ENCODE peak calls at places on chromosomes 11 and 22, in five cellular contexts. One of them, this sample, is unnamed.

GRCh38 chr11:67492801-67493547 is 10.1 kb downstream of the AIP start:
- DNase-seq in adipocyte: no peak
- DNase-seq in dorsolateral prefrontal cortex: no peak
- DNase-seq in HCT116: no peak
- DNase-seq in A549: no peak
- DNase-seq in this sample: peak

GRCh38 chr22:38462960-38463784 is 4.7 kb upstream of the KDELR3 start:
- DNase-seq in dorsolateral prefrontal cortex: peak
- DNase-seq in HCT116: no peak
- DNase-seq in adipocyte: no peak
- DNase-seq in A549: no peak
- DNase-seq in this sample: peak

GRCh38 chr11:8564526-8564925 is 29.5 kb downstream of the STK33 start:
- DNase-seq in HCT116: no peak
- DNase-seq in A549: no peak
- DNase-seq in dorsolateral prefrontal cortex: no peak
- DNase-seq in adipocyte: no peak
- DNase-seq in this sample: no peak

GRCh38 chr11:103344886-103345285 is 235.7 kb downstream of the DYNC2H1 start:
- DNase-seq in adipocyte: peak
- DNase-seq in HCT116: no peak
- DNase-seq in dorsolateral prefrontal cortex: no peak
- DNase-seq in A549: no peak
- DNase-seq in this sample: no peak

GRCh38 chr11:127506647-127507046 is 506.1 kb upstream of the KIRREL3 start:
- DNase-seq in adipocyte: no peak
- DNase-seq in HCT116: no peak
- DNase-seq in A549: no peak
- DNase-seq in dorsolateral prefrontal cortex: no peak
- DNase-seq in this sample: no peak

GRCh38 chr11:117181586-117182550 is 3.3 kb downstream of the SIDT2 start:
- DNase-seq in HCT116: no peak
- DNase-seq in adipocyte: no peak
- DNase-seq in dorsolateral prefrontal cortex: peak
- DNase-seq in A549: no peak
- DNase-seq in this sample: peak

GRCh38 chr11:1220941-1221721 is 1.7 kb upstream of the MUC5B start:
- DNase-seq in A549: no peak
- DNase-seq in adipocyte: no peak
- DNase-seq in HCT116: no peak
- DNase-seq in dorsolateral prefrontal cortex: peak
- DNase-seq in this sample: no peak

GRCh38 chr11:124899376-124900145 is 1.9 kb upstream of the ROBO4 start:
- DNase-seq in HCT116: no peak
- DNase-seq in adipocyte: peak
- DNase-seq in dorsolateral prefrontal cortex: no peak
- DNase-seq in A549: no peak
- DNase-seq in this sample: no peak

GRCh38 chr11:70842701-70843100 is 409.7 kb downstream of the SHANK2 start:
- DNase-seq in adipocyte: no peak
- DNase-seq in A549: no peak
- DNase-seq in HCT116: no peak
- DNase-seq in dorsolateral prefrontal cortex: no peak
- DNase-seq in this sample: no peak

GRCh38 chr11:88348870-88349269 is 11.3 kb upstream of the CTSC start:
- DNase-seq in adipocyte: no peak
- DNase-seq in HCT116: no peak
- DNase-seq in A549: no peak
- DNase-seq in dorsolateral prefrontal cortex: no peak
- DNase-seq in this sample: no peak

GRCh38 chr11:20134991-20135736 is 25.1 kb downstream of the DBX1 start:
- DNase-seq in A549: no peak
- DNase-seq in adipocyte: no peak
- DNase-seq in dorsolateral prefrontal cortex: no peak
- DNase-seq in HCT116: no peak
- DNase-seq in this sample: no peak

GRCh38 chr22:41780714-41781507 is 19.6 kb upstream of the CCDC134 start:
- DNase-seq in A549: no peak
- DNase-seq in adipocyte: peak
- DNase-seq in HCT116: no peak
- DNase-seq in dorsolateral prefrontal cortex: no peak
- DNase-seq in this sample: peak

GRCh38 chr22:46576556-46577351 is 39.3 kb upstream of the CELSR1 start:
- DNase-seq in A549: peak
- DNase-seq in dorsolateral prefrontal cortex: peak
- DNase-seq in adipocyte: peak
- DNase-seq in HCT116: no peak
- DNase-seq in this sample: peak

GRCh38 chr22:50434849-50435700 is 39.8 kb downstream of the SBF1 start:
- DNase-seq in dorsolateral prefrontal cortex: no peak
- DNase-seq in A549: no peak
- DNase-seq in adipocyte: no peak
- DNase-seq in HCT116: no peak
- DNase-seq in this sample: no peak

GRCh38 chr11:66324626-66325025 is 7.8 kb upstream of the CD248 start:
- DNase-seq in dorsolateral prefrontal cortex: no peak
- DNase-seq in HCT116: no peak
- DNase-seq in A549: no peak
- DNase-seq in adipocyte: peak
- DNase-seq in this sample: no peak

GRCh38 chr22:40732996-40733292 is 53.7 kb downstream of the MCHR1 start:
- DNase-seq in dorsolateral prefrontal cortex: no peak
- DNase-seq in HCT116: no peak
- DNase-seq in adipocyte: no peak
- DNase-seq in A549: no peak
- DNase-seq in this sample: no peak
- H3K4me3 ChIP-seq in dorsolateral prefrontal cortex: no peak
- H3K4me3 ChIP-seq in HCT116: no peak
- H3K4me3 ChIP-seq in adipocyte: no peak
- H3K4me3 ChIP-seq in A549: no peak
- H3K4me3 ChIP-seq in this sample: no peak

DNA sequence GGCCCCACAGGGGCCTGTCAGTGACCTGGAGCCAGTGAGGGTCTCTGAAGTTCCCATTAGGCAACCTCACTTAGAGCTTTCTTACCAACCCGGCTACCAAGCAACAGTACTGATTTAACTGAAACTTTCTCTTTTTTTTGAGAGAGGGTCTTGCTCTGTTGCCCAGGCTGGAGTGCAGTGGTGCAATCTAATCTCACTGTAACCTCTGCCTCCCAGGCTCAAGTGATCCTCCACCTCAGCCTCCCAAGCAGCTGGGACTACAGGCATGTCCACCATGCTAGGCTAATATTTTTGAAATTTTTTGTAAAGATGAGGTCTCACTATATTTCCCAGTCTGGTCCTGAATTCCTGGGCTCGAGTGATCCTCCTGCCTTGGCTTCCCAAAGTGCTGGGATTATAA is 42.5 kb downstream of the ARFGAP3 start:
- DNase-seq in HCT116: no peak
- DNase-seq in adipocyte: no peak
- DNase-seq in A549: no peak
- DNase-seq in dorsolateral prefrontal cortex: no peak
- DNase-seq in this sample: no peak
- H3K4me3 ChIP-seq in HCT116: no peak
- H3K4me3 ChIP-seq in adipocyte: no peak
- H3K4me3 ChIP-seq in A549: no peak
- H3K4me3 ChIP-seq in dorsolateral prefrontal cortex: no peak
- H3K4me3 ChIP-seq in this sample: no peak

GRCh38 chr11:77474509-77475070 is 696 bp upstream of the PAK1 start:
- DNase-seq in adipocyte: no peak
- DNase-seq in dorsolateral prefrontal cortex: no peak
- DNase-seq in A549: no peak
- DNase-seq in HCT116: no peak
- DNase-seq in this sample: no peak
- H3K4me3 ChIP-seq in adipocyte: peak
- H3K4me3 ChIP-seq in dorsolateral prefrontal cortex: peak
- H3K4me3 ChIP-seq in A549: peak
- H3K4me3 ChIP-seq in HCT116: peak
- H3K4me3 ChIP-seq in this sample: peak

GRCh38 chr11:114162719-114163123 is 103.2 kb downstream of the ZBTB16 start:
- DNase-seq in adipocyte: peak
- DNase-seq in HCT116: no peak
- DNase-seq in dorsolateral prefrontal cortex: peak
- DNase-seq in A549: peak
- DNase-seq in this sample: peak

GRCh38 chr11:114160884-114161283 is 101.4 kb downstream of the ZBTB16 start:
- DNase-seq in A549: no peak
- DNase-seq in dorsolateral prefrontal cortex: no peak
- DNase-seq in adipocyte: no peak
- DNase-seq in HCT116: no peak
- DNase-seq in this sample: no peak

GRCh38 chr11:114163231-114163631 is 103.7 kb downstream of the ZBTB16 start:
- DNase-seq in dorsolateral prefrontal cortex: no peak
- DNase-seq in A549: no peak
- DNase-seq in HCT116: no peak
- DNase-seq in adipocyte: peak
- DNase-seq in this sample: peak

GRCh38 chr11:114159802-114160588 is 100.5 kb downstream of the ZBTB16 start:
- DNase-seq in adipocyte: peak
- DNase-seq in A549: peak
- DNase-seq in HCT116: peak
- DNase-seq in dorsolateral prefrontal cortex: peak
- DNase-seq in this sample: peak

GRCh38 chr11:114161486-114162250 is 102.2 kb downstream of the ZBTB16 start:
- DNase-seq in HCT116: no peak
- DNase-seq in dorsolateral prefrontal cortex: no peak
- DNase-seq in A549: no peak
- DNase-seq in adipocyte: no peak
- DNase-seq in this sample: no peak
- H3K4me3 ChIP-seq in HCT116: no peak
- H3K4me3 ChIP-seq in dorsolateral prefrontal cortex: no peak
- H3K4me3 ChIP-seq in A549: no peak
- H3K4me3 ChIP-seq in adipocyte: peak
- H3K4me3 ChIP-seq in this sample: no peak

DNA sequence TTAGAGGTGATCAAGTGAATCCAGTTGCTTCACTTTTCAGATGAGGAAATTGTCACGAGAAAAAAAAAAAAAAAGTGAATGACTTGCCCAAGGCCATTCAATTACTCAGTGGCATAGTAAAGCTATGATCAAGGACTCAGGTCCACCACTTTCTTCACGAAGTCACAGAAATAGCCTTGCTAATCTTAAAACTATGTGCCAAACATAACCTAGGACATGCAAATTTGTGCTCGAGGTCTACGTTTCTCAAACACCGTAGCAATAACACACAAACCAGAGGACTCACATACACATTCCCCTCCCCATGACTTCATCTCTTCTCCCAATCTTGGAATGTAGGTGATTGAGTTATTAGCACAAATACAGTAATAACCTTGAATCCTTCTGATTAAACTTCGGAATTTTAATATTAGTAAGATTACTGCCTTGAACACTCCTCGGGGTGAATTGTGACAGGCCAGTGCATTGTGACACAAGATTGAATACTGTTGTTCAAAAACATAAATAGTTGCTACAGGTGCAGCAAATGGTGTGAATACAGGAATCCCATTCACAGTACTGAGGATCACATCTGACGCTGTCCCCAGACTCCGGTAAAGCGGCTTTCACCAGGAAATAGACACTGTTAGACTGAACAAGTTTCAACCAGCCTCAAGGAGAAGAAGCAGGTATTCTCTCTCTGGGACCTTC is 3.8 kb downstream of the LGR4 start:
- DNase-seq in adipocyte: peak
- DNase-seq in A549: no peak
- DNase-seq in dorsolateral prefrontal cortex: no peak
- DNase-seq in HCT116: no peak
- DNase-seq in this sample: no peak
- H3K4me3 ChIP-seq in adipocyte: peak
- H3K4me3 ChIP-seq in A549: peak
- H3K4me3 ChIP-seq in dorsolateral prefrontal cortex: peak
- H3K4me3 ChIP-seq in HCT116: no peak
- H3K4me3 ChIP-seq in this sample: peak

GRCh38 chr11:46238967-46239800 is 38.3 kb upstream of the CREB3L1 start:
- DNase-seq in A549: peak
- DNase-seq in dorsolateral prefrontal cortex: peak
- DNase-seq in HCT116: peak
- DNase-seq in adipocyte: peak
- DNase-seq in this sample: peak
- H3K4me3 ChIP-seq in A549: peak
- H3K4me3 ChIP-seq in dorsolateral prefrontal cortex: peak
- H3K4me3 ChIP-seq in HCT116: peak
- H3K4me3 ChIP-seq in adipocyte: peak
- H3K4me3 ChIP-seq in this sample: no peak

DNA sequence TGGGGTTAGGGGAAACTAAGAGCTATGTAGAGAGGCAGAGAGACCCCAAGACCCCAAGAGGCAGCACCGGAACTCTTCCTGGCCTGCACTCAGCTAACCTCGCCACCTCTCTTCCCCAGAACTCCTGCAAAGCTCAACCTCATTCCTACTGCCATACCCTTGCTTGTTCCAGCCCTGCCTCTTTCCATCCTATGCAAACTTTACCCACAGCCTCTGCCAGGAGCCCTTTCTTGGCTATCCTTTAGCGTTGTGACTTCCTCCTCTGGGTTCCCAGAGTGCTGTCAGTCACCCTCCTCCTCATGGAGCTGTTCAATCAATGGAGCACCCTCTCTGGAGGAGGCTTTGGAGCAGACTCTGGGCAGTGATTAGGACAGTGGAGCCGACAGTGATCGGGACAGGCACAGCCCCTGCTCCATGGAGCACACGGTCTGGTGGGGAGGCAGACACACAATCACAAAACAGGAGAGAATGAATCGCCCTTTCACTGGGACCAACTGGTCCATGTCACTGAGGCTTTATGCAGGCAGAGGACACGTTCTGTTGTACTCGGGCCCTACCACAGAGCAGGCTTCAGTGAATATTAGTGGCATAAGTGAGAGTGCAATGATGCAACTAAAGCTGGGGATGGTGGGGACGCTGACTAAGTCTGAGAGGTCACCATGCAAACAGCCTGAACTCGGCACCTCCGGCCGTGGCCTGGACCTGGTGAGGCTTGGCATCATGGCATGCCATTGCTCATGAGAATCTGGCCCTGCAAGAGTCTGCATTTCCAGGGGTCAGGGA is 24.6 kb upstream of the P2RY2 start:
- DNase-seq in HCT116: no peak
- DNase-seq in adipocyte: no peak
- DNase-seq in A549: no peak
- DNase-seq in dorsolateral prefrontal cortex: no peak
- DNase-seq in this sample: no peak
- H3K4me3 ChIP-seq in HCT116: no peak
- H3K4me3 ChIP-seq in adipocyte: no peak
- H3K4me3 ChIP-seq in A549: no peak
- H3K4me3 ChIP-seq in dorsolateral prefrontal cortex: no peak
- H3K4me3 ChIP-seq in this sample: no peak

GRCh38 chr11:119795231-119795630 is 66.2 kb upstream of the NECTIN1 start:
- DNase-seq in adipocyte: peak
- DNase-seq in dorsolateral prefrontal cortex: peak
- DNase-seq in A549: peak
- DNase-seq in HCT116: no peak
- DNase-seq in this sample: no peak

GRCh38 chr11:119796363-119797060 is 67.5 kb upstream of the NECTIN1 start:
- DNase-seq in A549: no peak
- DNase-seq in adipocyte: no peak
- DNase-seq in HCT116: no peak
- DNase-seq in dorsolateral prefrontal cortex: no peak
- DNase-seq in this sample: no peak

GRCh38 chr11:119794141-119794665 is 65.2 kb upstream of the NECTIN1 start:
- DNase-seq in A549: no peak
- DNase-seq in adipocyte: no peak
- DNase-seq in HCT116: no peak
- DNase-seq in dorsolateral prefrontal cortex: peak
- DNase-seq in this sample: no peak

GRCh38 chr11:119793335-119793984 is 64.5 kb upstream of the NECTIN1 start:
- DNase-seq in HCT116: no peak
- DNase-seq in adipocyte: peak
- DNase-seq in dorsolateral prefrontal cortex: peak
- DNase-seq in A549: no peak
- DNase-seq in this sample: peak

GRCh38 chr11:119794756-119795155 is 65.8 kb upstream of the NECTIN1 start:
- DNase-seq in dorsolateral prefrontal cortex: no peak
- DNase-seq in A549: no peak
- DNase-seq in adipocyte: no peak
- DNase-seq in HCT116: no peak
- DNase-seq in this sample: no peak
- H3K4me3 ChIP-seq in dorsolateral prefrontal cortex: no peak
- H3K4me3 ChIP-seq in A549: no peak
- H3K4me3 ChIP-seq in adipocyte: no peak
- H3K4me3 ChIP-seq in HCT116: no peak
- H3K4me3 ChIP-seq in this sample: no peak